ENCODE peak calls at places on chromosomes 4 and X, in seven cellular contexts. R, U, V, D, P, S and H are unnamed samples.

GRCh38 chrX:46500054-46500453 is 45.2 kb downstream of the ZNF674 start:
- DNase-seq in U (no peak), R (no peak), D (no peak), V (no peak), S (peak), P (no peak), H (no peak)

GRCh38 chr4:151434183-151434860 is 25.3 kb downstream of the FHIP1A start:
- DNase-seq in U (no peak), R (no peak), V (no peak), P (no peak), S (peak), D (no peak), H (no peak)

GRCh38 chr4:28686618-28687017 is 1826.0 kb downstream of the STIM2 start:
- DNase-seq in D (no peak), V (peak), U (no peak), R (no peak), P (peak), S (peak), H (no peak)

GRCh38 chr4:498328-498919 is 532 bp downstream of the ZNF721 start:
- DNase-seq in S (peak), P (no peak), R (no peak), D (no peak), V (no peak), U (no peak), H (no peak)

GRCh38 chrX:120147537-120147936 is 10.9 kb upstream of the RHOXF2 start:
- DNase-seq in U (no peak), D (no peak), R (no peak), S (no peak), V (no peak), P (no peak), H (no peak)

GRCh38 chr4:75771607-75772006 is 47.2 kb downstream of the USO1 start:
- DNase-seq in P (no peak), V (no peak), R (no peak), U (no peak), D (no peak), S (no peak), H (no peak)

GRCh38 chr4:135777386-135777785 is 1575.8 kb upstream of the PABPC4L start:
- DNase-seq in R (no peak), V (no peak), U (no peak), S (no peak), D (no peak), P (no peak), H (no peak)

GRCh38 chr4:83629945-83630684 is 94.2 kb downstream of the GPAT3 start:
- DNase-seq in U (peak), P (no peak), D (no peak), R (no peak), S (no peak), V (no peak), H (no peak)

GRCh38 chr4:145782756-145783155 is 102.8 kb downstream of the C4orf51 start:
- DNase-seq in S (no peak), U (no peak), V (no peak), D (no peak), P (no peak), R (no peak), H (no peak)

GRCh38 chr4:174401471-174402130 is 117.9 kb downstream of the CEP44 start:
- DNase-seq in U (no peak), D (no peak), R (no peak), V (no peak), S (peak), P (no peak), H (no peak)

GRCh38 chrX:134374910-134375309 is 85.1 kb upstream of the HPRT1 start:
- DNase-seq in S (no peak), D (no peak), R (no peak), U (no peak), V (no peak), P (no peak), H (no peak)